ENCODE peak calls at places on chromosome 7, in ten cellular contexts. O is GM23338; U is endothelial cell of umbilical vein; H is omental fat pad; K is neural crest cell; P is uterus; W is HFFc6; E is fibroblast of mammary gland; F is CD4-positive, alpha-beta T cell; Y is lower leg skin. Q is an unnamed sample.

GRCh38 chr7:70325509-70326101 is 727.3 kb downstream of the AUTS2 start:
- DNase-seq in O (no peak), U (no peak), H (no peak), K (no peak), P (peak), W (no peak), E (peak), F (no peak), Y (no peak), Q (no peak)

GRCh38 chr7:28406192-28406591 is 6.1 kb upstream of the CREB5 start:
- DNase-seq in O (peak), U (no peak), H (no peak), K (no peak), P (no peak), W (no peak), E (peak), F (no peak), Y (no peak), Q (no peak)

GRCh38 chr7:91266931-91267557 is 2.8 kb downstream of the FZD1 start:
- DNase-seq in O (peak), U (no peak), H (no peak), K (no peak), P (no peak), W (no peak), E (no peak), F (no peak), Y (no peak), Q (no peak)

GRCh38 chr7:26691886-26692285 is 172.5 kb downstream of the SKAP2 start:
- DNase-seq in O (peak), U (no peak), H (no peak), K (no peak), P (no peak), W (no peak), E (no peak), F (no peak), Y (no peak), Q (no peak)

GRCh38 chr7:133934974-133935330 is 192.2 kb upstream of the LRGUK start:
- DNase-seq in O (no peak), U (no peak), H (no peak), K (no peak), P (no peak), W (peak), E (no peak), F (no peak), Y (no peak), Q (no peak)

GRCh38 chr7:127901895-127902703 is 129.1 kb downstream of the LRRC4 start:
- DNase-seq in O (no peak), U (no peak), H (no peak), K (no peak), P (no peak), W (no peak), E (no peak), F (no peak), Y (no peak), Q (no peak)

GRCh38 chr7:116663744-116664143 is 8.3 kb upstream of the MET start:
- DNase-seq in O (no peak), U (peak), H (no peak), K (no peak), P (no peak), W (no peak), E (no peak), F (no peak), Y (no peak), Q (no peak)

GRCh38 chr7:118844748-118845147 is 620.2 kb downstream of the ANKRD7 start:
- DNase-seq in O (no peak), U (no peak), H (no peak), K (no peak), P (no peak), W (no peak), E (no peak), F (no peak), Y (no peak), Q (no peak)

GRCh38 chr7:94664023-94664422 is 8.1 kb upstream of the SGCE start:
- DNase-seq in O (no peak), U (no peak), H (no peak), K (no peak), P (no peak), W (no peak), E (no peak), F (no peak), Y (no peak), Q (no peak)

GRCh38 chr7:151680810-151681209 is 161.1 kb upstream of the RHEB start:
- DNase-seq in O (no peak), U (no peak), H (no peak), K (no peak), P (peak), W (peak), E (peak), F (no peak), Y (peak), Q (peak)

GRCh38 chr7:23298141-23298851 is 843 bp upstream of the MALSU1 start:
- DNase-seq in O (peak), U (no peak), H (no peak), K (no peak), P (no peak), W (peak), E (no peak), F (no peak), Y (no peak), Q (peak)

GRCh38 chr7:101784275-101785127 is 32.9 kb upstream of the CUX1 start:
- DNase-seq in O (no peak), U (no peak), H (no peak), K (no peak), P (no peak), W (peak), E (peak), F (no peak), Y (no peak), Q (no peak)

GRCh38 chr7:155953781-155954549 is 141.7 kb upstream of the SHH start:
- DNase-seq in O (no peak), U (no peak), H (no peak), K (no peak), P (no peak), W (no peak), E (no peak), F (no peak), Y (no peak), Q (no peak)

GRCh38 chr7:156473476-156474240 is 166.9 kb upstream of the RNF32 start:
- DNase-seq in O (peak), U (peak), H (no peak), K (peak), P (no peak), W (no peak), E (peak), F (no peak), Y (no peak), Q (peak)

GRCh38 chr7:11083214-11083568 is 109.5 kb downstream of the PHF14 start:
- DNase-seq in O (peak), U (no peak), H (no peak), K (no peak), P (no peak), W (no peak), E (no peak), F (no peak), Y (no peak), Q (no peak)

GRCh38 chr7:94654764-94655561 is 970 bp downstream of the SGCE start:
- DNase-seq in O (peak), U (peak), H (no peak), K (peak), P (peak), W (peak), E (peak), F (no peak), Y (no peak), Q (peak)

GRCh38 chr7:76182225-76182965 is 19.3 kb upstream of the SRRM3 start:
- DNase-seq in O (no peak), U (no peak), H (no peak), K (no peak), P (no peak), W (no peak), E (no peak), F (no peak), Y (no peak), Q (no peak)

GRCh38 chr7:15820319-15820718 is 133.8 kb upstream of the MEOX2 start:
- DNase-seq in O (no peak), U (no peak), H (no peak), K (no peak), P (no peak), W (no peak), E (no peak), F (no peak), Y (no peak), Q (no peak)

DNA sequence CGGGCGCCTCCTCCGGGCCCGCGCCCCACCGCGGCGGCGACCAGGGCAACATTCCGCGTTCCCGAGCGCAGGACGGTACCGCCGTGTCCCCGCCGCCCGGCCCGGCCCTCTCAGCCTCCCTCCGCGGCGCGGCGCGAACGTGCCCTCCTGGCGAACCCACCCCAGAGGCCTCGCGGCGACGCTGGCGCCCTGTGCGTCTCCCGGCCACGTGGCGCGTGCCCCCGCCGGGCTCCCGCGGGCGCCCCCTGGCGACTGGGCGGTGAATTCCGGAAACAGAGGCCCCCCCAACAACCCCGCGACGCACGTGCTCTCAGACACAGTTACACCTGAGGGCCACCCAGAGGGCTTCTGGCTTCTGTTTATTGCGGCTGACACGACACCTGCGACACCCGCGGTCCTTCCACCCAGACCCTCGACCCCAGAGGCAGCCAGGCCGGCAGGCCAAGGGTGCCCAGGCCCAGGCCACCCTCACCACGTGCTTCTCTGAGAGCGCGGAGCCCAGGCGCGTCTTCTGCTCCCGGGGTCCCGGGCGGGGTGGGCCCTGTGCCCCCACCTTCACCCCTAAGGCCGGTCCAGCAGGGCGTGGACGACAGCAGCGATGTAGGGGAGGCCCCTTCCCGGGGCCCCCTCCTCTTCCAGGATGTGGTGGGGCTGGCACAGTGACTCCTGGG is at the start of gene SAP25:
- DNase-seq in O (peak), U (no peak), H (no peak), K (no peak), P (no peak), W (no peak), E (no peak), F (no peak), Y (no peak), Q (no peak)
- TF ChIP-seq CTCF in O (peak), U (no peak), H (no peak), K (no peak), P (no peak), W (no peak), E (no peak), F (no peak), Y (no peak), Q (no peak)

GRCh38 chr7:45455662-45456061 is 118.5 kb upstream of the ADCY1 start:
- DNase-seq in O (no peak), U (no peak), H (no peak), K (no peak), P (no peak), W (no peak), E (no peak), F (no peak), Y (no peak), Q (no peak)

GRCh38 chr7:45456105-45456504 is 118.1 kb upstream of the ADCY1 start:
- DNase-seq in O (no peak), U (no peak), H (no peak), K (no peak), P (no peak), W (no peak), E (no peak), F (no peak), Y (no peak), Q (no peak)

GRCh38 chr7:45456747-45457146 is 117.4 kb upstream of the ADCY1 start:
- DNase-seq in O (no peak), U (no peak), H (no peak), K (no peak), P (no peak), W (peak), E (peak), F (no peak), Y (no peak), Q (no peak)

GRCh38 chr7:45460379-45460778 is 113.8 kb upstream of the ADCY1 start:
- DNase-seq in O (no peak), U (no peak), H (no peak), K (no peak), P (no peak), W (no peak), E (no peak), F (no peak), Y (no peak), Q (no peak)

DNA sequence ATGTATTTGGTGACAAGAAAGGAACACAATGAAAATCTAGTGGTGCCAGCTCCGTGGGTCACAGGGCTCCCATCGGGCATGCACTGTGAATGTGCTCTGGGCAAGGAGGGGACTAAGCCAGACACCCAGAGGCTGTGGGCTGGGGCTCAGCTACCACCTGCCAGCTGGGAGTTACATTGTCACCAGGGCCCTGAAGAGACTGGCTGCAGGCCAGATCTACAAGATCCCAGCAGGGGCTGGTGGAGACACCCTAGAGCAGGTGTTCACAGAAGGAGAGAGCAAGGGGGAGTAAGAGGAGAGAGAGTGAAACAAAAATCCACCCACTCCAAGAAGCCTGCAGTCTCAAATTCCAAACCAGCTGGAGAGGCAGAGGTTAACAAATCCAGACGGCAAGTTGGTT is 116.6 kb upstream of the ADCY1 start:
- DNase-seq in O (no peak), U (no peak), H (no peak), K (no peak), P (no peak), W (no peak), E (no peak), F (no peak), Y (no peak), Q (no peak)
- TF ChIP-seq CTCF in O (no peak), U (no peak), H (no peak), K (no peak), P (no peak), W (no peak), E (no peak), F (no peak), Y (no peak), Q (no peak)

DNA sequence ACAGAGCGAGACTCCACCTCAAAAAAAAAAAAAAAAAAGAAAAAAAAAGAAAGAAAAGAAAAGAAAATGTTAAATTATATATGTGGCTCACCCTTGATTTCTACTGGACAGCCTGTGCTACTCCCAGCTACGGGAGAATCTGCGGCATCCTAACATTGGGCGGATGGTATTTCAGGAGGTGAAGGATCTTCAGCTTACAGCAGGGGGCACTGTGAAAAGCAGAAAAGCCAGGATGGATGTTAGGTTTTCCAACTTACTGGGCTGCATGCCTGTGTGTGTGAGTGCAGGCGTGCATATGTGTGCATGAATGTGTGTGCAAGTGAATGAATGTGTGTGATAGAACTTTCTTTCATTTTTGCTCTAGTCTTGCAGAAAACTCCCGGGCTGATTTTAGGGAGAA is 1066.5 kb downstream of the TYW1 start:
- DNase-seq in O (peak), U (no peak), H (no peak), K (peak), P (no peak), W (no peak), E (no peak), F (no peak), Y (no peak), Q (no peak)
- TF ChIP-seq CTCF in O (peak), U (no peak), H (no peak), K (peak), P (no peak), W (peak), E (peak), F (no peak), Y (no peak), Q (no peak)

DNA sequence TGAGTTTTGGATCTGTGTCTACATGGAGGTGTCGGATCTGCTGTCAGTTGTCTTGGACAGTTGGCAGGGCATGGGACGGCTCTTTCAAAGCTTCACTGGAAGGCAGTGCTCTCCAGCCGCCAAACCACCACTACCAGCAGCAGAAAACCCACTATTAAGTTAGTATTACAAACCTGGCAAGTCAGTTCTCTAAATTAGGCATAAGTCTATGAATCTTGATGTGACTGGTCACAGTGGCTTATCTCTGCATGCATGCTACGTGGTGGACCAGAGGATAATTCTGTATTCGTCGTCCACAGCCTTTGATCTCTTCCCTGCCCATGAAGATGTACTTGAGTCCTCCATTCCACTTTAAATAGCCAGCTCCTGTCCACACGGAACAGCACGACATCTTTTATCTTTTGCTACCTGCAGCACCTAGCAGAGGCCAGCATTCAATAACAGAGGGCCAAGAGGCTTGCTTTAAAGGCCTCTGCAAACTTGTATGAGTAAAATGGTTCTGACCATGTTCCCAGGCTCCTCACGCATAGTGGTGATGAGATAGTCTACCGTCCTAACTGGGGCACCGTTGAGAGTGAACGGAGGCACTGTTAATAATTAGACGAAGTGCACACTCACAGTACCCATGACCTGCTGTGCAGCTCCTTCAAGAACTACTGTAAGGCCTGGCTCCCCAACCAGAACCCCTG is 836 bp downstream of the GPR146 start:
- DNase-seq in O (no peak), U (no peak), H (no peak), K (no peak), P (no peak), W (no peak), E (no peak), F (no peak), Y (no peak), Q (no peak)
- TF ChIP-seq CTCF in O (no peak), U (no peak), H (no peak), K (no peak), P (no peak), W (peak), E (no peak), F (no peak), Y (no peak), Q (no peak)

GRCh38 chr7:130865408-130866236 is 131.6 kb upstream of the KLF14 start:
- DNase-seq in O (peak), U (peak), H (no peak), K (peak), P (no peak), W (no peak), E (no peak), F (no peak), Y (no peak), Q (peak)
- TF ChIP-seq CTCF in O (peak), U (no peak), H (no peak), K (no peak), P (no peak), W (peak), E (peak), F (no peak), Y (no peak), Q (peak)

DNA sequence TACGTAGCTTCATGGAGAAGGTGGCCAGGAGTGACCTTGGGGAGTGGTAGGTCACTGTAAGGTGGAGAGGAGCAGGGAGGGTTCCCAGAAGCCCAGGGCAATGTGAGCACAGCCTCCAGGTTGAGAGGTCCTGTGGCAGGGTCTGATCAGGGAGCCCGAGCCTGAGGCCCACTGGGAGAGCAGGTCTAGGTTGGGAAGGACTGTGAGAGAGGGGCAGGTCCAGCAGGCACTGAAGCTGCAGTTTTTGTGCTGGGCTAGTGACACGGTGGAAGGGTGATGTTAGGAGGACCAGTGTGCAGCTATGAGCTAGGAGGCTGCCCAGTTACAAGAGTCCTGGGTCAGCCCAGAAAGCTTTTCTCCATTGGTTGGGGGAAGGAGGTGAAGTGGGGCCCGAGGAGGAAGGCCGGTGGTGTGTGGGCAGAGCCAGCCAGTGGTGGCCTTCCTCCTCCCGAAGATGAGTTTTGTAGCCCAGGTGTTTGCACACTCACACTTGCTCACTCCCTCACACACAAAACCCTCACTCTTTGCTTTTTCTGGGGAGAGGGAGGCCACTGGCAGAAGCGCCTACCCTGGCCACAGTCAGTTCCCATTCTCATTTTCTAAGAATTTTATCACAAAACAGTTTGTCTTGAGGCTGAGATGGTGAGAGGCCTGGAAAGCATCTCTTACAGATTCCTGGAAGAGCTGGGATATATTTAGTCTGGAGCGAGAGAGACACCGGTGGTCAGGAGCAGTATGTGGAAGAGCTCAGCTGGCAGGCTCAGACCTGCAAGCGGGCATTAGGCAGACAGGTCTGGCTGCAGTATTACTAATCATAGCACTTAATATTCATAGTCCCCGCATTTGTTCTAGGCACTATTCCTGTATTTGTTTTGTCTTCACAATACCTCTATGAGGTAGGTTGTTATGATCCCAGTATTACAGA is 57.1 kb downstream of the ZNF467 start:
- DNase-seq in O (no peak), U (no peak), H (peak), K (no peak), P (no peak), W (peak), E (no peak), F (no peak), Y (no peak), Q (no peak)
- TF ChIP-seq CTCF in O (no peak), U (no peak), H (no peak), K (no peak), P (no peak), W (no peak), E (no peak), F (no peak), Y (no peak), Q (no peak)

GRCh38 chr7:109206196-109206595 is 636.5 kb downstream of the DNAJB9 start:
- DNase-seq in O (peak), U (no peak), H (no peak), K (no peak), P (no peak), W (no peak), E (no peak), F (no peak), Y (no peak), Q (no peak)
- TF ChIP-seq CTCF in O (peak), U (no peak), H (no peak), K (peak), P (no peak), W (peak), E (no peak), F (no peak), Y (no peak), Q (no peak)

DNA sequence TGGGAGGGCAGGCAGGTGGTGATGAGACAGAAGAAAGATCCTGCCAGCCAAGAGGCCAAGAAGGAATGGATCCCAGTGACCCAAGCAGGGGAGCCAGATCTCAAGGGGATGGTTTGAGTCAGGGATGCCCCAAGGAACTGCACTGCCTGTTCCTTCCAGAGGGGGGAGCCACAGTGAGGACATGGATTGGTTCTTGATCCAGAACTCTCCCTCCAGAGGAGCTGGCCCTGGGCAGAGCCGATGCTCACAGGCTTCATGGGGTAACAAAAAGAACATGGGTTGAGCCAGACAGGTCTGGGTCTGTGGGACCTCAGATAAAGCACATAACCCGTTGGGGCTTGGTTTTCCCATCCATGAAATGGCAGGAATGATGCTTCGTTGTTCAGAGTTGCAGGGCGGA is 4.6 kb upstream of the DENND2A start:
- DNase-seq in O (peak), U (no peak), H (no peak), K (no peak), P (peak), W (no peak), E (no peak), F (no peak), Y (no peak), Q (no peak)
- TF ChIP-seq CTCF in O (peak), U (peak), H (no peak), K (peak), P (no peak), W (peak), E (peak), F (no peak), Y (no peak), Q (peak)

Q was measured in cardiac fibroblast.